ENCODE peak calls at places on chromosomes 13 and 19, in ten cellular contexts. P, U, J, C, Q, H, I, K, G and N are unnamed samples.

GRCh38 chr19:2983351-2984195 is 6.2 kb downstream of the TLE6 start:
- DNase-seq in P (peak; percentile 99), U (no peak), J (peak; percentile 70), C (peak; percentile 65), Q (no peak), H (no peak), I (peak; percentile 95), K (peak; percentile 84), G (peak; percentile 48), N (no peak)

GRCh38 chr13:30906411-30906990 is 430 bp downstream of the MEDAG start:
- DNase-seq in P (no peak), U (no peak), J (no peak), C (no peak), Q (no peak), H (no peak), I (no peak), K (no peak), G (no peak), N (no peak)

GRCh38 chr19:17112700-17113099 is 37.1 kb downstream of the MYO9B start:
- DNase-seq in P (no peak), U (no peak), J (no peak), C (no peak), Q (no peak), H (no peak), I (no peak), K (no peak), G (no peak), N (no peak)

GRCh38 chr13:53343345-53343744 is 314.7 kb downstream of the OLFM4 start:
- DNase-seq in P (no peak), U (no peak), J (no peak), C (no peak), Q (no peak), H (no peak), I (no peak), K (no peak), G (no peak), N (no peak)

GRCh38 chr19:55208880-55209429 is 346 bp downstream of the PTPRH start:
- DNase-seq in P (no peak), U (no peak), J (no peak), C (no peak), Q (no peak), H (no peak), I (no peak), K (no peak), G (no peak), N (no peak)

GRCh38 chr13:102400619-102401125 is 1.2 kb downstream of the FGF14 start:
- DNase-seq in P (peak; percentile 57), U (no peak), J (peak; percentile 45), C (no peak), Q (no peak), H (no peak), I (no peak), K (peak; percentile 56), G (no peak), N (no peak)

GRCh38 chr13:36530050-36530789 is 97.9 kb downstream of the CCNA1 start:
- DNase-seq in P (peak; percentile 67), U (peak; percentile 29), J (no peak), C (peak; percentile 52), Q (no peak), H (no peak), I (no peak), K (no peak), G (no peak), N (no peak)

GRCh38 chr13:98143601-98144500 is 957 bp downstream of the FARP1 start:
- DNase-seq in P (peak; percentile 58), U (peak; percentile 23), J (peak; percentile 43), C (peak; percentile 53), Q (no peak), H (no peak), I (peak; percentile 44), K (peak; percentile 60), G (peak; percentile 55), N (peak; percentile 18)

GRCh38 chr13:48043789-48044503 is 6.4 kb downstream of the NUDT15 start:
- DNase-seq in P (no peak), U (no peak), J (no peak), C (peak; percentile 71), Q (no peak), H (no peak), I (no peak), K (no peak), G (no peak), N (peak; percentile 16)

GRCh38 chr19:1221141-1221903 is 15.7 kb downstream of the STK11 start:
- DNase-seq in P (no peak), U (no peak), J (peak; percentile 85), C (peak; percentile 58), Q (no peak), H (no peak), I (no peak), K (peak; percentile 94), G (peak; percentile 72), N (no peak)

GRCh38 chr19:3818479-3818878 is 32.3 kb upstream of the MATK start:
- DNase-seq in P (no peak), U (no peak), J (no peak), C (peak; percentile 60), Q (no peak), H (no peak), I (no peak), K (no peak), G (no peak), N (no peak)

GRCh38 chr13:35818577-35819165 is 312.5 kb downstream of the DCLK1 start:
- DNase-seq in P (peak; percentile 50), U (no peak), J (no peak), C (peak; percentile 72), Q (no peak), H (no peak), I (peak; percentile 74), K (no peak), G (no peak), N (peak; percentile 35)

GRCh38 chr13:50893211-50893852 is 16.3 kb upstream of the RNASEH2B start:
- DNase-seq in P (peak; percentile 10), U (no peak), J (no peak), C (peak; percentile 8), Q (peak; percentile 78), H (peak; percentile 40), I (peak; percentile 35), K (no peak), G (no peak), N (peak; percentile 89)

GRCh38 chr19:2949939-2950285 is 5.1 kb upstream of the ZNF77 start:
- DNase-seq in P (no peak), U (no peak), J (peak; percentile 72), C (no peak), Q (no peak), H (no peak), I (peak; percentile 41), K (peak; percentile 62), G (no peak), N (peak; percentile 77)

GRCh38 chr19:14168259-14168972 is 32.0 kb upstream of the ASF1B start:
- DNase-seq in P (no peak), U (no peak), J (no peak), C (no peak), Q (no peak), H (no peak), I (no peak), K (no peak), G (no peak), N (no peak)

GRCh38 chr19:14165986-14166385 is 29.6 kb upstream of the ASF1B start:
- DNase-seq in P (no peak), U (no peak), J (no peak), C (no peak), Q (no peak), H (no peak), I (peak; percentile 71), K (no peak), G (no peak), N (peak; percentile 15)

GRCh38 chr19:14166448-14166847 is 30.1 kb upstream of the ASF1B start:
- DNase-seq in P (no peak), U (no peak), J (no peak), C (no peak), Q (no peak), H (no peak), I (no peak), K (no peak), G (no peak), N (no peak)

GRCh38 chr19:14167594-14168138 is 31.3 kb upstream of the ASF1B start:
- DNase-seq in P (no peak), U (no peak), J (no peak), C (no peak), Q (no peak), H (peak; percentile 25), I (peak; percentile 42), K (no peak), G (no peak), N (no peak)

GRCh38 chr19:14167013-14167593 is 30.7 kb upstream of the ASF1B start:
- DNase-seq in P (no peak), U (no peak), J (no peak), C (no peak), Q (no peak), H (no peak), I (no peak), K (no peak), G (no peak), N (no peak)
- H3K4me3 ChIP-seq in P (no peak overlapping the region), U (no peak overlapping the region), J (no peak overlapping the region), C (no peak overlapping the region), Q (no peak overlapping the region), H (no peak overlapping the region), I (no peak overlapping the region), K (no peak overlapping the region), G (no peak overlapping the region), N (no peak overlapping the region)

DNA sequence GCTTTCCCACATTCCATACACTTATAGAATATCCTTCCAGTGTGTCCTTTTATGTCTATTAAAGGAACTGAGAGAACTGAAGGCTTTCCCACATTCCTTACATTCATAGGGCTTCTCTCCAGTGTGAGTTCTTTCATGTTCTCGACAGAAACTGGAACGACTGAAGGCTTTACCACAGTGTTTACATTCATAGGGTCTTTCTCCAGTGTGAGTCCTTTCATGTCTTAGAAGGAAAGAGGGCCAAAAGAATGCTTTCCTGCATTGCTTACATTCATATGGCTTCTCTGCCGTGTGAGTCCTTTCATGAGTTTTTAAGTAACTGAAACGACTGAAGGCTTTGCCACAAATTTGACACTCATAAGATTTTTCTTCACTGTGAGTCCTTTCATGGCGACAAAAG is 22.3 kb downstream of the ZNF44 start:
- DNase-seq in P (no peak), U (no peak), J (no peak), C (no peak), Q (no peak), H (no peak), I (no peak), K (no peak), G (no peak), N (no peak)
- H3K4me3 ChIP-seq in P (no peak overlapping the region), U (no peak overlapping the region), J (no peak overlapping the region), C (no peak overlapping the region), Q (no peak overlapping the region), H (no peak overlapping the region), I (no peak overlapping the region), K (no peak overlapping the region), G (no peak overlapping the region), N (no peak overlapping the region)

DNA sequence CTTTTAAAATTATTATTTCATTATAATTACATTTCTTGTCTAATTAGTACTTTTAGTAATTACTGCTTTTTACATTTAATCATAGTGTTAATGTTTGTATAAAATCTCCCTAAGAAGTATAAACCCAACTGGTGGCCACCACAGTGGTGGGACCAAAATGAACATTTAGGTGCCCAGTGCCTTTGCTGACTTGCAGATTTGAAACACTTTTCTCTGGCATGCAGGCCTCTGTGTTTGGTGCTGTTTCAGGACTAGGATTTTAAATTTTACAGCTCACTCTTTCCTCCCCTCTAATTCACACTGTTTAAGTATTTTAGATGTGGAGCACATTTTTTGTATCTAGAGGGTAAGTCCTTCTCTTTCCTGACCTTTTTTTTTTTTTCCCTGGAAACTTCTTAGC is 17.5 kb downstream of the UBAC2 start:
- DNase-seq in P (no peak), U (no peak), J (no peak), C (no peak), Q (no peak), H (no peak), I (no peak), K (no peak), G (no peak), N (no peak)
- H3K4me3 ChIP-seq in P (no peak overlapping the region), U (no peak overlapping the region), J (no peak overlapping the region), C (no peak overlapping the region), Q (no peak overlapping the region), H (no peak overlapping the region), I (no peak overlapping the region), K (peak overlapping the region; percentile 8), G (no peak overlapping the region), N (no peak overlapping the region)

GRCh38 chr19:5805465-5806132 is 732 bp downstream of the NRTN start:
- DNase-seq in P (peak; percentile 85), U (no peak), J (peak; percentile 91), C (peak; percentile 41), Q (peak; percentile 69), H (peak; percentile 44), I (peak; percentile 90), K (no peak), G (peak; percentile 87), N (no peak)
- H3K4me3 ChIP-seq in P (peak overlapping the region; percentile 47), U (no peak overlapping the region), J (peak overlapping the region; percentile 29), C (no peak overlapping the region), Q (no peak overlapping the region), H (no peak overlapping the region), I (peak overlapping the region; percentile 61), K (no peak overlapping the region), G (no peak overlapping the region), N (no peak overlapping the region)